ENCODE peak calls at places on chromosomes 3 and 15, in four cellular contexts. P is fibroblast of lung, R is astrocyte, V is neural progenitor cell. F is an unnamed sample.

GRCh38 chr15:51191072-51191665 is 96.5 kb upstream of the TNFAIP8L3 start:
- DNase-seq in V (no peak), R (no peak), P (no peak), F (no peak)

GRCh38 chr3:115239717-115240116 is 92.6 kb upstream of the ZBTB20 start:
- DNase-seq in V (no peak), P (peak; percentile 87), R (peak; percentile 99), F (peak; percentile 68)

GRCh38 chr15:22945071-22945470 is 35.1 kb downstream of the CYFIP1 start:
- DNase-seq in V (no peak), R (no peak), P (no peak), F (no peak)

GRCh38 chr15:70033529-70034140 is 64.1 kb downstream of the TLE3 start:
- DNase-seq in P (peak; percentile 81), R (peak; percentile 74), V (peak; percentile 21), F (no peak)

GRCh38 chr3:190031887-190032752 is 88.6 kb downstream of the P3H2 start:
- DNase-seq in V (no peak), P (no peak), R (no peak), F (no peak)

GRCh38 chr3:126926684-126927404 is 56.1 kb upstream of the PLXNA1 start:
- DNase-seq in R (peak; percentile 89), P (peak; percentile 77), V (no peak), F (no peak)

GRCh38 chr15:36208868-36209582 is 370.4 kb upstream of the CDIN1 start:
- DNase-seq in V (no peak), R (no peak), P (peak; percentile 47), F (no peak)

GRCh38 chr3:13883681-13884080 is 3.8 kb upstream of the WNT7A start:
- DNase-seq in P (no peak), R (no peak), V (no peak), F (no peak)

GRCh38 chr3:14352002-14352627 is 50.3 kb upstream of the SLC6A6 start:
- DNase-seq in V (no peak), P (peak; percentile 15), R (no peak), F (no peak)

GRCh38 chr3:79367066-79367465 is 400.7 kb downstream of the ROBO1 start:
- DNase-seq in R (peak; percentile 81), V (no peak), P (peak; percentile 12), F (no peak)

GRCh38 chr3:108341911-108342310 is 45.6 kb downstream of the HHLA2 start:
- DNase-seq in V (no peak), P (no peak), R (no peak), F (no peak)

GRCh38 chr3:53236112-53236841 is 19.5 kb downstream of the TKT start:
- DNase-seq in R (peak; percentile 90), V (no peak), P (peak; percentile 89), F (peak; percentile 75)

GRCh38 chr15:81270781-81271491 is 53.0 kb downstream of the STARD5 start:
- DNase-seq in V (peak; percentile 88), P (no peak), R (peak; percentile 49), F (no peak)

GRCh38 chr3:111845996-111846395 is 13.1 kb upstream of the PHLDB2 start:
- DNase-seq in V (no peak), P (no peak), R (no peak), F (no peak)

GRCh38 chr3:36461588-36461987 is 81.3 kb downstream of the STAC start:
- DNase-seq in P (no peak), V (no peak), R (peak; percentile 87), F (no peak)

GRCh38 chr3:117656391-117656790 is 946.8 kb downstream of the TUSC7 start:
- DNase-seq in R (no peak), V (no peak), P (peak; percentile 40), F (no peak)

GRCh38 chr3:99419111-99419510 is 219.3 kb upstream of the COL8A1 start:
- DNase-seq in V (no peak), P (no peak), R (peak; percentile 50), F (no peak)

GRCh38 chr15:66649235-66649984 is 52.6 kb upstream of the SMAD6 start:
- DNase-seq in R (no peak), P (no peak), V (no peak), F (no peak)

GRCh38 chr3:132504375-132504921 is 87.1 kb downstream of the DNAJC13 start:
- DNase-seq in V (no peak), R (no peak), P (peak; percentile 42), F (no peak)

GRCh38 chr15:65405793-65406192 is 17.0 kb downstream of the IGDCC4 start:
- DNase-seq in R (no peak), P (no peak), V (peak; percentile 73), F (no peak)

GRCh38 chr3:49017978-49018706 is at the start of gene DALRD3:
- DNase-seq in P (peak; percentile 51), R (peak; percentile 39), V (peak; percentile 86), F (peak; percentile 73)

GRCh38 chr3:103818800-103819199 is 1384.0 kb downstream of the ZPLD1 start:
- DNase-seq in P (no peak), R (no peak), V (peak; percentile 60), F (no peak)

GRCh38 chr3:15502616-15503015 is 18.9 kb downstream of the COLQ start:
- DNase-seq in V (no peak), R (no peak), P (no peak), F (no peak)

DNA sequence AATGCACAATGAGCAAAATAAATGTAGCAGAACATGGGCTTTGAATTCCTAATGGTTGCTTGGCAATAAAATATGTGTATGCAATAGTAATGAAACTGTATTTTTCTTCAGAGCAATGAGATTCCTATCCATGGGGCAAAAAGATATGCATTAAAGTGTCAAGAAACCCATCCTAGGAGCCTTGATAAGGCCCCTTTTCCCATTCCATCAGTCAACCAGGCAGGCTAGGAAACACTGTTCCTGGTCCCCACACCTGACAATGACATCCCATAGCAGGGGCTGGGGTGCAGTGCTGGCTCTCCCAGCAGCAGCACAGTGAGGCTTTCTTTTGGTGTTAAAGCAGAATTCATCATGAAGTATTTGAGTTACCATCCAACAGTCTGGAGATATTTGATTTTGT is 113.3 kb upstream of the AGTR1 start:
- DNase-seq in R (no peak), V (no peak), P (no peak), F (no peak)
- H3K4me2 ChIP-seq in R (no peak overlapping the region), V (no peak overlapping the region), P (no peak overlapping the region), F (no peak overlapping the region)

DNA sequence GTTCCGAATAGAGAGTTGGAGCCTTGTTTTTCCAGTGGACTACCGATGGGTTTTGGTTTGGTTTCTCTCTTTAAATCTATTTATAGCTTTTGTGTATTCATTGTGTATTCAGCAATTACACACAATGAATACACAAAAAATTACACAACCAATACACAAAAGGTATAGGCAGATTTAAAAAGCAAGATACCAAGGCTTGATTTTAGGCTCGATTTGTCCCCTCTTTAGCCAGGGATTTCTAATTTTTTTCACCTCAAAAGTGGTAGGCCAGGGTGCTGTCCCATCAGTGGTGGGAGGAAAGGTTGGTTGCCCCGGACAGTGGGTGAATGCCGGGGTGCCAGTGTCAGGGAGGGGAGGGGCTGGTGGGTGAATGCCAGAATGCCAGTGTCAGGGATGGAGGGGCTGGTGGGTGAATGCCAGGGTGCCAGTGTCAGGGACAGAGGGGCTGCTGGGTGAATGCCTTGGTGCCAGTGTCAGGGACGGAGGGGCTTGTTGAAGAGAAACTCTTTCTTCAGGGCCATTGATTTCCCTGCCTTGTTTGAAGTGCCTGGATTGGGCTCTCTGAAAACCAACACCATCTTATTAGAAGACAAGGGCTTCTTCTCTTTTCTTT is 186.2 kb downstream of the GOLGA6L6 start:
- DNase-seq in V (no peak), P (no peak), R (no peak), F (no peak)
- H3K9me3 ChIP-seq in V (peaks cover 79% of the 10 kb centered on the region), P (peaks cover 11% of the 10 kb centered on the region), R (peaks cover 66% of the 10 kb centered on the region), F (no peaks in the 10 kb centered on the region)

GRCh38 chr3:10365316-10365715 is 44.4 kb upstream of the SEC13 start:
- DNase-seq in R (no peak), V (no peak), P (no peak), F (no peak)

GRCh38 chr3:10367466-10367865 is 46.6 kb upstream of the SEC13 start:
- DNase-seq in P (no peak), R (no peak), V (no peak), F (no peak)

GRCh38 chr3:10365791-10366190 is 44.9 kb upstream of the SEC13 start:
- DNase-seq in P (peak; percentile 59), R (peak; percentile 69), V (no peak), F (no peak)

GRCh38 chr3:10368512-10368911 is 47.6 kb upstream of the SEC13 start:
- DNase-seq in V (no peak), R (no peak), P (no peak), F (no peak)

GRCh38 chr3:10366681-10367101 is 45.8 kb upstream of the SEC13 start:
- DNase-seq in V (peak; percentile 36), P (peak; percentile 100), R (peak; percentile 99), F (peak; percentile 29)
- H3K4me2 ChIP-seq in V (no peak overlapping the region), P (no peak overlapping the region), R (peak overlapping the region; percentile 69), F (no peak overlapping the region)

DNA sequence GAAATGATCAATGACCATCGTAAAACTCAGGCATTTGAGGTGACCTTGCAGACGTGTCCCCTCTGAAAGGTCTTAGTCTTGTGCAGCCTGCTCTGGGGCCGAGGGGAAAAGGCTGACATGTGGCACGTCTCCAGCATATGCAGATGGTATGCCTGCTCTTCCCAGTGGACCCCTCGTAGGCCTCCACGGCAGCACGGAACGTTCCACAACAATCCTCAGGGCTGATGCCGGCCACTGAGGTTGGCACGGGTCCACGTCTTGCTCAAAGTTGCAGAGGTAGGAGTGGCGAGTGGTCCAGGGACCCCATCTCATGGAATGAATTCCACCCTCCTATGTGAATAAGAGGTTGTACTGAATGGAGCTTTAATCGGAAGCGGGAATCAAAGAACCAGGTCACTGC is 247.6 kb upstream of the LYSMD4 start:
- DNase-seq in R (no peak), V (no peak), P (no peak), F (no peak)
- H3K9me3 ChIP-seq in R (no peaks in the 10 kb centered on the region), V (no peaks in the 10 kb centered on the region), P (no peaks in the 10 kb centered on the region), F (no peaks in the 10 kb centered on the region)

GRCh38 chr15:56760186-56760585 is 26.9 kb upstream of the ZNF280D start:
- DNase-seq in P (peak; percentile 16), R (peak; percentile 48), V (no peak), F (no peak)
- H3K4me2 ChIP-seq in P (peak overlapping the region; percentile 16), R (peak overlapping the region; percentile 76), V (no peak overlapping the region), F (no peak overlapping the region)

GRCh38 chr3:88151358-88151757 is 1.6 kb downstream of the C3orf38 start:
- DNase-seq in V (no peak), P (no peak), R (peak; percentile 17), F (no peak)
- H3K9me3 ChIP-seq in V (no peaks in the 10 kb centered on the region), P (no peaks in the 10 kb centered on the region), R (no peaks in the 10 kb centered on the region), F (no peaks in the 10 kb centered on the region)

GRCh38 chr3:64023861-64024223 is 548 bp upstream of the PSMD6 start:
- DNase-seq in P (peak; percentile 36), R (no peak), V (no peak), F (no peak)
- H3K4me2 ChIP-seq in P (peak overlapping the region; percentile 39), R (peak overlapping the region; percentile 96), V (no peak overlapping the region), F (peak overlapping the region; percentile 95)

DNA sequence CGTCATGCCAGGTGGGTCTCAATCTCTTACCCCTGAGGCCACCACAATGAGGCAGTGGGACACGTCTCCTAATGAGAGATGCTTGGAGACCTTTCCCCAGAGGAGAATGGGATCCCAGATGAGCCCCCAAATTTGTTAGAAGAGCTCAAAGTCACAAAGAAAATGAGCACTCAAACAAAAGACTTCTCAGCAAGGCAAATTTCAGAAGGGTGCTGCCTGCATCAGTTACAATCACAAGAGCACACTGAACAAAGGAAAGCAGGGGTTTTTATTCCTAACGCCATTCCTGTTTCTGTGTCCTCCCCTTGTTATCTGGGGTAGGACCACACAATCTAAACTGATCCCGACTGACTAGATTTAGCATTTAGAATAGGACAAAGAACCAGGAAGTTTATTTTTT is 50.1 kb downstream of the DLG1 start:
- DNase-seq in V (no peak), R (no peak), P (no peak), F (no peak)
- H3K9me3 ChIP-seq in V (peaks cover 13% of the 10 kb centered on the region), R (peaks cover 12% of the 10 kb centered on the region), P (no peaks in the 10 kb centered on the region), F (peaks cover 69% of the 10 kb centered on the region)

F was measured in PC-9.